ENCODE peak calls at places on chromosomes 16 and 17, in seven cellular contexts. O, L, V, Y, F, X and P are unnamed samples. For H3K27me3, the result is how much of the 10 kb centered on the place peaks cover.

GRCh38 chr17:2631211-2631610 is 37.8 kb downstream of the PAFAH1B1 start:
- DNase-seq in O (no peak), L (no peak), V (no peak), Y (no peak), F (no peak), X (no peak), P (no peak)

GRCh38 chr17:27558842-27559505 is 72.0 kb upstream of the LGALS9 start:
- DNase-seq in O (no peak), L (no peak), V (no peak), Y (no peak), F (no peak), X (no peak), P (no peak)

GRCh38 chr17:81513669-81514484 is 1.3 kb upstream of the ACTG1 start:
- DNase-seq in O (peak), L (peak), V (peak), Y (no peak), F (no peak), X (peak), P (peak)

GRCh38 chr17:45020354-45021138 is 30.9 kb downstream of the DCAKD start:
- DNase-seq in O (peak), L (peak), V (peak), Y (no peak), F (no peak), X (no peak), P (no peak)

GRCh38 chr17:41579484-41580243 is 7.0 kb downstream of the KRT14 start:
- DNase-seq in O (peak), L (peak), V (peak), Y (peak), F (peak), X (peak), P (peak)

GRCh38 chr16:84941916-84942315 is 69.4 kb downstream of the ZDHHC7 start:
- DNase-seq in O (peak), L (no peak), V (no peak), Y (no peak), F (no peak), X (no peak), P (no peak)

GRCh38 chr17:21094298-21094704 is 32.5 kb upstream of the DHRS7B start:
- DNase-seq in O (no peak), L (no peak), V (no peak), Y (no peak), F (no peak), X (no peak), P (peak)

GRCh38 chr17:48028736-48029135 is 8.9 kb downstream of the COPZ2 start:
- DNase-seq in O (no peak), L (no peak), V (no peak), Y (no peak), F (no peak), X (no peak), P (no peak)

GRCh38 chr16:35730251-35730650 is 2270.8 kb downstream of the TP53TG3F start:
- DNase-seq in O (no peak), L (no peak), V (no peak), Y (no peak), F (no peak), X (no peak), P (no peak)

GRCh38 chr16:80197790-80198201 is 343.0 kb upstream of the DYNLRB2 start:
- DNase-seq in O (peak), L (no peak), V (peak), Y (no peak), F (no peak), X (no peak), P (peak)

GRCh38 chr16:23290189-23291062 is 11.7 kb upstream of the SCNN1B start:
- DNase-seq in O (no peak), L (no peak), V (no peak), Y (no peak), F (no peak), X (no peak), P (peak)

GRCh38 chr17:80497726-80498241 is 21.4 kb upstream of the NPTX1 start:
- DNase-seq in O (no peak), L (no peak), V (no peak), Y (no peak), F (no peak), X (no peak), P (no peak)

GRCh38 chr16:456891-457483 is 31.5 kb downstream of the RAB11FIP3 start:
- DNase-seq in O (peak), L (no peak), V (peak), Y (peak), F (no peak), X (no peak), P (no peak)

GRCh38 chr16:31493506-31494125 is 10.7 kb downstream of the SLC5A2 start:
- DNase-seq in O (no peak), L (no peak), V (no peak), Y (no peak), F (no peak), X (no peak), P (no peak)

GRCh38 chr17:34537445-34537844 is 41.9 kb upstream of the TMEM132E start:
- DNase-seq in O (no peak), L (no peak), V (no peak), Y (no peak), F (no peak), X (no peak), P (no peak)

GRCh38 chr16:86228713-86229112 is 281.6 kb upstream of the FOXF1 start:
- DNase-seq in O (no peak), L (no peak), V (no peak), Y (no peak), F (no peak), X (no peak), P (no peak)

GRCh38 chr17:6305613-6306360 is 129.1 kb downstream of the AIPL1 start:
- DNase-seq in O (no peak), L (no peak), V (no peak), Y (no peak), F (no peak), X (no peak), P (no peak)

GRCh38 chr16:88747588-88748301 is 37.3 kb downstream of the PIEZO1 start:
- DNase-seq in O (no peak), L (peak), V (no peak), Y (no peak), F (no peak), X (no peak), P (peak)

GRCh38 chr17:12853921-12854320 is 64.6 kb downstream of the ARHGAP44 start:
- DNase-seq in O (no peak), L (peak), V (no peak), Y (no peak), F (no peak), X (no peak), P (no peak)

GRCh38 chr16:56691885-56692284 is 9.6 kb downstream of the MT1X start:
- DNase-seq in O (peak), L (peak), V (no peak), Y (no peak), F (no peak), X (no peak), P (peak)

GRCh38 chr17:79706931-79707382 is 23.8 kb upstream of the ENPP7 start:
- DNase-seq in O (no peak), L (peak), V (no peak), Y (no peak), F (no peak), X (peak), P (no peak)

GRCh38 chr16:50696575-50697420 is 3.4 kb downstream of the NOD2 start:
- DNase-seq in O (peak), L (no peak), V (no peak), Y (peak), F (peak), X (peak), P (peak)

GRCh38 chr17:4357671-4358070 is 8.8 kb downstream of the UBE2G1 start:
- DNase-seq in O (no peak), L (no peak), V (no peak), Y (no peak), F (no peak), X (no peak), P (no peak)
- H3K27me3 ChIP-seq in O (under half), L (under half), V (under half), Y (under half), F (under half), X (under half), P (under half)

GRCh38 chr17:32268734-32269288 is 3.2 kb downstream of the RHBDL3 start:
- DNase-seq in O (no peak), L (no peak), V (no peak), Y (no peak), F (no peak), X (no peak), P (no peak)
- H3K27me3 ChIP-seq in O (half or more), L (under half), V (under half), Y (under half), F (under half), X (under half), P (under half)

GRCh38 chr17:32123782-32124181 is 18.5 kb upstream of the RHOT1 start:
- DNase-seq in O (peak), L (no peak), V (no peak), Y (no peak), F (no peak), X (peak), P (no peak)

GRCh38 chr17:32126746-32127145 is 15.6 kb upstream of the RHOT1 start:
- DNase-seq in O (no peak), L (no peak), V (no peak), Y (no peak), F (no peak), X (no peak), P (no peak)

GRCh38 chr17:32125848-32126153 is 16.5 kb upstream of the RHOT1 start:
- DNase-seq in O (no peak), L (no peak), V (no peak), Y (no peak), F (no peak), X (no peak), P (no peak)

GRCh38 chr17:32126325-32126724 is 16.0 kb upstream of the RHOT1 start:
- DNase-seq in O (no peak), L (no peak), V (no peak), Y (no peak), F (no peak), X (no peak), P (no peak)

GRCh38 chr17:32124985-32125847 is 17.1 kb upstream of the RHOT1 start:
- DNase-seq in O (no peak), L (no peak), V (no peak), Y (no peak), F (no peak), X (no peak), P (no peak)
- H3K27me3 ChIP-seq in O (under half), L (under half), V (under half), Y (under half), F (under half), X (under half), P (under half)

GRCh38 chr17:38606646-38607611 is 1.2 kb upstream of the SRCIN1 start:
- DNase-seq in O (no peak), L (peak), V (no peak), Y (no peak), F (no peak), X (no peak), P (peak)

GRCh38 chr17:38603786-38604478 is 1.8 kb downstream of the SRCIN1 start:
- DNase-seq in O (no peak), L (no peak), V (no peak), Y (no peak), F (no peak), X (no peak), P (no peak)

GRCh38 chr17:38604479-38605229 is 1.1 kb downstream of the SRCIN1 start:
- DNase-seq in O (no peak), L (peak), V (no peak), Y (no peak), F (no peak), X (no peak), P (no peak)

GRCh38 chr17:38605852-38606645 is at the start of gene SRCIN1:
- DNase-seq in O (peak), L (peak), V (no peak), Y (no peak), F (peak), X (peak), P (peak)

GRCh38 chr17:38605230-38605851 is 411 bp downstream of the SRCIN1 start:
- DNase-seq in O (no peak), L (peak), V (no peak), Y (no peak), F (no peak), X (no peak), P (no peak)
- H3K27me3 ChIP-seq in O (half or more), L (under half), V (under half), Y (under half), F (under half), X (under half), P (under half)